ENCODE peak calls at places on chromosomes 2 and 18, in six cellular contexts. One of them, this sample, is unnamed.

GRCh38 chr2:109322111-109322510 is 193.1 kb downstream of the SH3RF3 start:
- DNase-seq in LNCaP clone FGC: peak; percentile 83
- DNase-seq in A549: no peak
- DNase-seq in lower leg skin: peak; percentile 94
- DNase-seq in testis: peak; percentile 84
- DNase-seq in NT2/D1: no peak
- DNase-seq in this sample: peak; percentile 97

GRCh38 chr2:165294912-165295311 is 55.7 kb downstream of the SCN2A start:
- DNase-seq in LNCaP clone FGC: no peak
- DNase-seq in NT2/D1: no peak
- DNase-seq in testis: no peak
- DNase-seq in lower leg skin: no peak
- DNase-seq in A549: no peak
- DNase-seq in this sample: no peak

GRCh38 chr2:128967666-128968065 is 649.0 kb upstream of the HS6ST1 start:
- DNase-seq in LNCaP clone FGC: no peak
- DNase-seq in A549: no peak
- DNase-seq in NT2/D1: no peak
- DNase-seq in lower leg skin: no peak
- DNase-seq in testis: no peak
- DNase-seq in this sample: no peak

GRCh38 chr18:51030537-51031258 is 685 bp downstream of the SMAD4 start:
- DNase-seq in LNCaP clone FGC: peak; percentile 76
- DNase-seq in testis: peak; percentile 66
- DNase-seq in A549: peak; percentile 45
- DNase-seq in lower leg skin: peak; percentile 41
- DNase-seq in NT2/D1: no peak
- DNase-seq in this sample: peak; percentile 75

GRCh38 chr2:42895796-42896145 is 103.4 kb upstream of the HAAO start:
- DNase-seq in lower leg skin: no peak
- DNase-seq in NT2/D1: no peak
- DNase-seq in testis: no peak
- DNase-seq in A549: no peak
- DNase-seq in LNCaP clone FGC: no peak
- DNase-seq in this sample: no peak

GRCh38 chr18:13437801-13438506 is 219.4 kb downstream of the LDLRAD4 start:
- DNase-seq in lower leg skin: no peak
- DNase-seq in LNCaP clone FGC: no peak
- DNase-seq in testis: no peak
- DNase-seq in A549: no peak
- DNase-seq in NT2/D1: no peak
- DNase-seq in this sample: no peak

GRCh38 chr18:32468147-32468845 is 2.4 kb downstream of the GAREM1 start:
- DNase-seq in lower leg skin: no peak
- DNase-seq in NT2/D1: no peak
- DNase-seq in testis: no peak
- DNase-seq in A549: no peak
- DNase-seq in LNCaP clone FGC: no peak
- DNase-seq in this sample: no peak

GRCh38 chr2:98786179-98786578 is 55.2 kb upstream of the MGAT4A start:
- DNase-seq in LNCaP clone FGC: no peak
- DNase-seq in testis: no peak
- DNase-seq in A549: no peak
- DNase-seq in NT2/D1: no peak
- DNase-seq in lower leg skin: no peak
- DNase-seq in this sample: no peak

GRCh38 chr2:48362515-48362914 is 167.4 kb upstream of the STON1 start:
- DNase-seq in A549: no peak
- DNase-seq in NT2/D1: no peak
- DNase-seq in LNCaP clone FGC: no peak
- DNase-seq in lower leg skin: no peak
- DNase-seq in testis: no peak
- DNase-seq in this sample: no peak

GRCh38 chr2:35428548-35428947 is 927.0 kb upstream of the CRIM1 start:
- DNase-seq in lower leg skin: no peak
- DNase-seq in A549: peak; percentile 58
- DNase-seq in LNCaP clone FGC: peak; percentile 30
- DNase-seq in NT2/D1: peak; percentile 48
- DNase-seq in testis: peak; percentile 75
- DNase-seq in this sample: peak; percentile 28

GRCh38 chr2:25341031-25341727 is 546 bp downstream of the DNMT3A start:
- DNase-seq in lower leg skin: no peak
- DNase-seq in testis: no peak
- DNase-seq in LNCaP clone FGC: no peak
- DNase-seq in NT2/D1: no peak
- DNase-seq in A549: no peak
- DNase-seq in this sample: peak; percentile 30

GRCh38 chr2:7430421-7430868 is 513.2 kb downstream of the RNF144A start:
- DNase-seq in A549: no peak
- DNase-seq in testis: no peak
- DNase-seq in lower leg skin: no peak
- DNase-seq in NT2/D1: no peak
- DNase-seq in LNCaP clone FGC: no peak
- DNase-seq in this sample: no peak

GRCh38 chr2:99729104-99729503 is 239.3 kb upstream of the REV1 start:
- DNase-seq in testis: no peak
- DNase-seq in LNCaP clone FGC: no peak
- DNase-seq in lower leg skin: no peak
- DNase-seq in NT2/D1: no peak
- DNase-seq in A549: no peak
- DNase-seq in this sample: no peak

GRCh38 chr2:1653137-1653789 is 91.1 kb downstream of the PXDN start:
- DNase-seq in A549: no peak
- DNase-seq in NT2/D1: no peak
- DNase-seq in LNCaP clone FGC: no peak
- DNase-seq in lower leg skin: peak; percentile 55
- DNase-seq in testis: peak; percentile 24
- DNase-seq in this sample: peak; percentile 21

GRCh38 chr18:79942786-79943607 is 8.5 kb downstream of the SLC66A2 start:
- DNase-seq in A549: no peak
- DNase-seq in testis: peak; percentile 70
- DNase-seq in NT2/D1: no peak
- DNase-seq in lower leg skin: no peak
- DNase-seq in LNCaP clone FGC: no peak
- DNase-seq in this sample: peak; percentile 3

GRCh38 chr2:85902496-85902895 is 13.7 kb upstream of the ST3GAL5 start:
- DNase-seq in testis: no peak
- DNase-seq in LNCaP clone FGC: no peak
- DNase-seq in A549: no peak
- DNase-seq in lower leg skin: no peak
- DNase-seq in NT2/D1: no peak
- DNase-seq in this sample: no peak

GRCh38 chr2:98775146-98775988 is 44.4 kb upstream of the MGAT4A start:
- DNase-seq in testis: no peak
- DNase-seq in NT2/D1: no peak
- DNase-seq in LNCaP clone FGC: no peak
- DNase-seq in lower leg skin: no peak
- DNase-seq in A549: no peak
- DNase-seq in this sample: peak; percentile 44

GRCh38 chr2:235270951-235271350 is 222.9 kb upstream of the AGAP1 start:
- DNase-seq in NT2/D1: no peak
- DNase-seq in testis: no peak
- DNase-seq in lower leg skin: no peak
- DNase-seq in LNCaP clone FGC: no peak
- DNase-seq in A549: no peak
- DNase-seq in this sample: no peak

DNA sequence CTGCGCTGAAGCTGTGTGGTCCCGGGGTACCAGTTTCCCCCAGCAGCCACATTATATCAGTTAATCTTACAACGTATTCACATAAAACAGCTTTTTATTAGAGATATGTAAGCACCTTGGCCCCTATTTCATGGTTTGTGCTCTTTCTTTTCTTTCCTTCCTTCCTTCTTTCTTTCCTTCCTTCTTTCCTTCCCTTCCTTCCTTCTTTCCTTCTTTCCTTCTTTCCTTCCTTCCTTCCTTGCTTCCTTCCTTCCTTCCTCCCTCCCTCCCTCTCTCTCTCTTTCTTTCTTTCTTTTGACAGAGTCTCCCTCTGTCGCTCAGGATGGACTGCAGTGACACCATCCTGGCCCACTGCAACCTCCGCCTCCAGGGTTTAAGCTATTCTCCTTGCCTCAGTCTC is 3.7 kb upstream of the METAP1D start:
- DNase-seq in LNCaP clone FGC: no peak
- DNase-seq in NT2/D1: no peak
- DNase-seq in testis: no peak
- DNase-seq in lower leg skin: no peak
- DNase-seq in A549: no peak
- DNase-seq in this sample: no peak
- H3K4me3 ChIP-seq in LNCaP clone FGC: no peak overlapping the region
- H3K4me3 ChIP-seq in NT2/D1: no peak overlapping the region
- H3K4me3 ChIP-seq in testis: no peak overlapping the region
- H3K4me3 ChIP-seq in lower leg skin: no peak overlapping the region
- H3K4me3 ChIP-seq in A549: no peak overlapping the region
- H3K4me3 ChIP-seq in this sample: no peak overlapping the region

GRCh38 chr2:162768646-162769045 is 69.9 kb downstream of the KCNH7 start:
- DNase-seq in testis: no peak
- DNase-seq in NT2/D1: no peak
- DNase-seq in A549: no peak
- DNase-seq in LNCaP clone FGC: no peak
- DNase-seq in lower leg skin: no peak
- DNase-seq in this sample: no peak
- H3K4me3 ChIP-seq in testis: no peak overlapping the region
- H3K4me3 ChIP-seq in NT2/D1: no peak overlapping the region
- H3K4me3 ChIP-seq in A549: no peak overlapping the region
- H3K4me3 ChIP-seq in LNCaP clone FGC: no peak overlapping the region
- H3K4me3 ChIP-seq in lower leg skin: no peak overlapping the region
- H3K4me3 ChIP-seq in this sample: no peak overlapping the region

DNA sequence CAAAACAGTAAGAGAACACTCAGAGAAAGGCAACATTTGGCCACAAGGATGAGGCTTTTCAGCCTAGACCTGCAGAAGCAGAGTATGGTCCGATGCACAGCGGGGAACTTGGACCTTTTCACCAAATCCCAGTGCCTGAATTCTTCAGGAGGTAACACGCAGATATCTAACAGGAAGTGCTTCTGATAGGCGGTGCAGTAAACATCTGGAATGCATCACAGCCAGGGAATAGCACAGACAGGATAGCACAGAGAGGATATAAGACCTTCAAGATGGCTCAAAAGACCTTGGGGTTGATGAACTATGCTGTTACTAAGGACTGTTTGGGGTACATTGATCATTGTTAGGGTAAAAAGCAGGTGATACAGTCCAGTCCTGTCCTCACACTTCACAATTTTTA is 1.7 kb downstream of the TMEM127 start:
- DNase-seq in testis: no peak
- DNase-seq in lower leg skin: no peak
- DNase-seq in A549: no peak
- DNase-seq in LNCaP clone FGC: no peak
- DNase-seq in NT2/D1: no peak
- DNase-seq in this sample: no peak
- H3K4me3 ChIP-seq in testis: no peak overlapping the region
- H3K4me3 ChIP-seq in lower leg skin: no peak overlapping the region
- H3K4me3 ChIP-seq in A549: no peak overlapping the region
- H3K4me3 ChIP-seq in LNCaP clone FGC: no peak overlapping the region
- H3K4me3 ChIP-seq in NT2/D1: no peak overlapping the region
- H3K4me3 ChIP-seq in this sample: no peak overlapping the region

GRCh38 chr18:28422577-28422976 is 245.6 kb upstream of the CDH2 start:
- DNase-seq in LNCaP clone FGC: no peak
- DNase-seq in testis: no peak
- DNase-seq in lower leg skin: no peak
- DNase-seq in A549: no peak
- DNase-seq in NT2/D1: no peak
- DNase-seq in this sample: no peak
- H3K4me3 ChIP-seq in LNCaP clone FGC: peak overlapping the region; percentile 3
- H3K4me3 ChIP-seq in testis: no peak overlapping the region
- H3K4me3 ChIP-seq in lower leg skin: no peak overlapping the region
- H3K4me3 ChIP-seq in A549: no peak overlapping the region
- H3K4me3 ChIP-seq in NT2/D1: peak overlapping the region; percentile 34
- H3K4me3 ChIP-seq in this sample: no peak overlapping the region

GRCh38 chr2:232308986-232309385 is 69.6 kb upstream of the ALPP start:
- DNase-seq in LNCaP clone FGC: no peak
- DNase-seq in testis: no peak
- DNase-seq in NT2/D1: no peak
- DNase-seq in lower leg skin: no peak
- DNase-seq in A549: no peak
- DNase-seq in this sample: no peak
- H3K4me3 ChIP-seq in LNCaP clone FGC: no peak overlapping the region
- H3K4me3 ChIP-seq in testis: no peak overlapping the region
- H3K4me3 ChIP-seq in NT2/D1: no peak overlapping the region
- H3K4me3 ChIP-seq in lower leg skin: no peak overlapping the region
- H3K4me3 ChIP-seq in A549: no peak overlapping the region
- H3K4me3 ChIP-seq in this sample: no peak overlapping the region

GRCh38 chr18:37590346-37590745 is 24.7 kb upstream of the CELF4 start:
- DNase-seq in lower leg skin: no peak
- DNase-seq in LNCaP clone FGC: no peak
- DNase-seq in A549: no peak
- DNase-seq in NT2/D1: no peak
- DNase-seq in testis: no peak
- DNase-seq in this sample: no peak
- H3K4me3 ChIP-seq in lower leg skin: no peak overlapping the region
- H3K4me3 ChIP-seq in LNCaP clone FGC: no peak overlapping the region
- H3K4me3 ChIP-seq in A549: no peak overlapping the region
- H3K4me3 ChIP-seq in NT2/D1: no peak overlapping the region
- H3K4me3 ChIP-seq in testis: no peak overlapping the region
- H3K4me3 ChIP-seq in this sample: no peak overlapping the region

DNA sequence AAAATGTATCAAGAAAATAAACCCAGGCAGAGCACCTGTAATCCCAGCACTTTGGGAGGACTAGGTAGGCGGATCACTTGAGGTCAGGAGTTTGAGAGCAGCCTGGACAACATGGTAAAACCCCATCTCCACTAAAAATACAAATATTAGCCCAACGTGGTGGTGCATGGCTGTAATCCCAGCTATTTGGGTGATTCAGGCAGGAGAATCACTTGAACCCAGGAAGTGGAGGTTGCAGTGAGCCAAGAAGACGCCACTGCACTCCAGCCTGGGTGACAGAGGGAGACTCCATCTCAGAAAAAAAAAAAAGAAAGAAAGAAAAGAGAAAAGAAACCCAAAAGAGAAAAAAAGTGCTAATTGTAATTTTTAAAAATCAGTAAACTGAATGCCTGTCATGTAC is 41.4 kb downstream of the DDX18 start:
- DNase-seq in NT2/D1: no peak
- DNase-seq in LNCaP clone FGC: no peak
- DNase-seq in lower leg skin: no peak
- DNase-seq in A549: peak; percentile 9
- DNase-seq in testis: no peak
- DNase-seq in this sample: peak; percentile 32
- H3K4me3 ChIP-seq in NT2/D1: no peak overlapping the region
- H3K4me3 ChIP-seq in LNCaP clone FGC: no peak overlapping the region
- H3K4me3 ChIP-seq in lower leg skin: no peak overlapping the region
- H3K4me3 ChIP-seq in A549: no peak overlapping the region
- H3K4me3 ChIP-seq in testis: no peak overlapping the region
- H3K4me3 ChIP-seq in this sample: no peak overlapping the region

DNA sequence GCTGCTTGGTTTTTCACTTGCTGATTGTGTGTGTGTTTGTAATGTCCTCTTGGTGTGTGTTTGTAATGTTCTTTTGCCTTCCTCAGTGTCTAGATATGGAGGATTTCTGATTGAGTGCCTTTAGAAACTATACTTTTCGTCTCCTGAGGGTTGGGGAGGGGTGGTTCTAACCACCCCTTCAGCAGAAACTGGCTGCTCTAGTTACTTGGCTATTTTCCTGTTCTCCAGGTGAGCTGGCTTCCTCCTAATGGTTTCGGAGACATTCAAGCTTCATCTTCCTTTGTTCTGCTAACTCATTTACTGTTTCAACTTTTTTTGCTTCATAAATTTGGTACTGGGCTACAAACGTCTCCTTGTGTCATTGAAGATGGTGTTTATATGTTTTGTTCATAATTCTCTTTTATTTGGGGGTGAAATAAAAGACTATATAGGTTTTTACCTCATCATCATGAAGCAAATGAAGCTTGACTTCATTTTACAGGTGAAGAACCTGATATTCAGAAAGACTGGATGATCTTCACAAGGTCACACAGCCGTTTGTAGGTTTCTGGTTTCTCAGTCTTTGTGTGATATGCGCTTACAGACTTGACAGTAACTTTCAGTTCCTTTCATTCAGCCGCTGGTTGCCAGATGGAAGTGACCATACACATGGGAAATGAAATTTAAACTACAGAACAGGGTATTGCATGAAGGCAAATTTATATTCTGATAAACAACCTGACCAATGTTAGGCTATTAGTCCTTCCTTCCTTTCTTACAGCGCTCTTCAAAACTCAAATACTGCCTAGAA is 238.5 kb downstream of the GALR1 start:
- DNase-seq in A549: no peak
- DNase-seq in lower leg skin: no peak
- DNase-seq in LNCaP clone FGC: no peak
- DNase-seq in NT2/D1: no peak
- DNase-seq in testis: no peak
- DNase-seq in this sample: no peak
- H3K4me3 ChIP-seq in A549: no peak overlapping the region
- H3K4me3 ChIP-seq in lower leg skin: no peak overlapping the region
- H3K4me3 ChIP-seq in LNCaP clone FGC: no peak overlapping the region
- H3K4me3 ChIP-seq in NT2/D1: no peak overlapping the region
- H3K4me3 ChIP-seq in testis: no peak overlapping the region
- H3K4me3 ChIP-seq in this sample: no peak overlapping the region